ENCODE peak calls at places on chromosomes 2 and 18, in four cellular contexts. F, A, E and X are unnamed samples.

GRCh38 chr2:19748073-19748375 is 153.8 kb downstream of the TTC32 start:
- DNase-seq in E (no peak), A (no peak), F (no peak), X (no peak)

GRCh38 chr2:18788590-18788989 is 199.2 kb upstream of the NT5C1B start:
- DNase-seq in A (peak; percentile 89), E (peak; percentile 43), F (peak; percentile 52), X (no peak)

GRCh38 chr2:2880938-2881337 is 496.7 kb downstream of the EIPR1 start:
- DNase-seq in F (no peak), A (no peak), E (no peak), X (no peak)

GRCh38 chr2:48448274-48449061 is 81.5 kb upstream of the STON1 start:
- DNase-seq in F (peak; percentile 95), A (peak; percentile 93), E (no peak), X (no peak)

GRCh38 chr2:37775908-37776250 is 104.4 kb upstream of the CDC42EP3 start:
- DNase-seq in E (no peak), F (peak; percentile 71), A (peak; percentile 86), X (no peak)

GRCh38 chr18:31241900-31242409 is 76.0 kb upstream of the DSG1 start:
- DNase-seq in F (no peak), E (no peak), A (peak; percentile 1), X (peak; percentile 85)

GRCh38 chr2:241040811-241041334 is 42.5 kb downstream of the SNED1 start:
- DNase-seq in A (no peak), E (no peak), F (no peak), X (no peak)

GRCh38 chr2:109497911-109498870 is 115.6 kb downstream of the SEPTIN10 start:
- DNase-seq in F (no peak), E (peak; percentile 35), A (peak; percentile 37), X (no peak)

GRCh38 chr2:207333599-207334308 is 168.0 kb upstream of the KLF7 start:
- DNase-seq in A (peak; percentile 42), E (no peak), F (no peak), X (no peak)

GRCh38 chr18:63848159-63848558 is 39.3 kb upstream of the SERPINB2 start:
- DNase-seq in F (peak; percentile 84), A (peak; percentile 70), E (no peak), X (no peak)
- TF ChIP-seq CTCF in F (peak; percentile 76), A (peak; percentile 73), E (peak; percentile 52), X (peak; percentile 50)

GRCh38 chr2:157989227-157989626 is 112.4 kb upstream of the UPP2 start:
- DNase-seq in F (peak; percentile 6), E (no peak), A (no peak), X (no peak)
- TF ChIP-seq CTCF in F (peak; percentile 31), E (peak; percentile 10), A (no peak), X (no peak)

GRCh38 chr18:3596324-3597158 is 146.6 kb downstream of the TGIF1 start:
- DNase-seq in E (peak; percentile 42), A (no peak), F (peak; percentile 36), X (peak; percentile 24)
- TF ChIP-seq CTCF in E (peak; percentile 34), A (peak; percentile 17), F (peak; percentile 35), X (no peak)

DNA sequence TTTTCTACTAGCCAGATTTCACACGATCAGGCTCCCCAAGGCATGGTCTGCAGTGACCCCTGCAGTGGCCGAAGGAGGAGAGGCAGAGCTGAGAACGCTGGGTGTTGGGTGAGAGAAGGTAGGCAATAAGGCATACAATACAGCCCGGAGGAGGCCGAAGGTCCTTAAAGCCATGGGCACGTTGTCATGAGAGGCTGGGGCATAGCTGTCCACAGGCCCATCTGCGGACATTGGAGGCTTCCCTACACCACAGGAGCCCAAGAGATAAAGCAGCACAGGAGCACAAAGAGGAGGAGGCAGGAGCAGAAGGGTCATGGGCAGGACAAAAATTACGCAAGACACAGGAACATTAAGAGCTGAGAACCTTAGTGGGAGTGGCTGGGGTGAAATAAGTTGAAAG is 16.7 kb upstream of the BZW1 start:
- DNase-seq in E (peak; percentile 23), A (peak; percentile 65), F (peak; percentile 86), X (no peak)
- TF ChIP-seq CTCF in E (peak; percentile 27), A (peak; percentile 11), F (peak; percentile 41), X (no peak)

GRCh38 chr18:7600036-7600435 is 32.9 kb downstream of the PTPRM start:
- DNase-seq in A (no peak), F (no peak), E (no peak), X (no peak)

GRCh38 chr18:7601249-7601620 is 34.1 kb downstream of the PTPRM start:
- DNase-seq in A (peak; percentile 62), F (peak; percentile 84), E (no peak), X (no peak)

GRCh38 chr18:7600528-7601248 is 33.6 kb downstream of the PTPRM start:
- DNase-seq in E (no peak), F (no peak), A (no peak), X (no peak)

GRCh38 chr18:7603259-7604000 is 36.3 kb downstream of the PTPRM start:
- DNase-seq in A (no peak), E (no peak), F (no peak), X (no peak)

DNA sequence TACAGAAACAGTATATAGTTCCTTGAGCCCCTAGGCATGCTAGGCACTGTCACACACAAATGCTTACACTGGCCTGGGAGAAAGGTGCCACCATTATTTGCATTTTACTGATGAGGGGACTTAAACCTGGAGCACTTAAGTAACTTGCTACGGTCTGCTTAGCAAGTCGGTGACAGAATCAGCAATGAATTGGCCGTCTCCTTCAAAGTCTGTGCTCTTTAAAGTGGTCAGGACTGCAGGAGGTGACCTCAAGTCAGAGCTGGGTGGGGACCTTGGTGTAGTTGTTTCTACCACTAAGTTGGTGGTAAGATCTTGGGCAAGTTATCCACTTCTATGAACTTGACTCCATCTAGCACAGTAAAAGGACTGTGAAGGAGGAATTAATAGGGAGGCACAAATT is 34.8 kb downstream of the PTPRM start:
- DNase-seq in A (no peak), E (no peak), F (no peak), X (no peak)
- TF ChIP-seq CTCF in A (no peak), E (no peak), F (no peak), X (no peak)